ENCODE peak calls at places on chromosomes 12 and 14, in ten cellular contexts. D is PC-3; X is OCI-LY7; N is ovary; H is effector memory CD4-positive, alpha-beta T cell; P is upper lobe of right lung; G is stomach; I is A549; Q is lower lobe of right lung; S is left lung. V is an unnamed sample.

GRCh38 chr12:21546721-21547120 is 20.6 kb downstream of the SPX start:
- DNase-seq in I (no peak), G (no peak), N (no peak), X (no peak), Q (no peak), H (no peak), D (no peak), S (no peak), P (no peak), V (no peak)

GRCh38 chr12:62232143-62232729 is 28.0 kb upstream of the USP15 start:
- DNase-seq in Q (no peak), H (no peak), G (no peak), X (no peak), D (no peak), P (no peak), I (no peak), S (no peak), N (no peak), V (no peak)

GRCh38 chr14:76473381-76474263 is 97.7 kb downstream of the ESRRB start:
- DNase-seq in I (no peak), D (no peak), Q (no peak), X (no peak), P (peak; percentile 67), N (no peak), G (no peak), H (no peak), S (no peak), V (no peak)

GRCh38 chr12:101490286-101490920 is 15.3 kb downstream of the SPIC start:
- DNase-seq in G (peak; percentile 50), X (peak; percentile 61), H (no peak), S (no peak), N (no peak), P (no peak), Q (no peak), I (peak; percentile 9), D (peak; percentile 54), V (no peak)

GRCh38 chr12:63844391-63845341 is at the start of gene SRGAP1:
- DNase-seq in N (peak; percentile 85), S (peak; percentile 68), X (no peak), Q (peak; percentile 62), D (peak; percentile 51), H (no peak), I (no peak), G (peak; percentile 52), P (peak; percentile 76), V (no peak)

GRCh38 chr14:76902591-76902990 is 76.4 kb downstream of the LRRC74A start:
- DNase-seq in N (no peak), Q (no peak), X (no peak), S (no peak), H (no peak), I (no peak), P (no peak), D (no peak), G (no peak), V (no peak)

GRCh38 chr12:4217091-4217490 is 56.5 kb upstream of the CCND2 start:
- DNase-seq in H (no peak), G (no peak), D (no peak), N (no peak), X (no peak), P (no peak), Q (no peak), S (no peak), I (no peak), V (no peak)

GRCh38 chr12:85281947-85282312 is 1.9 kb downstream of the ALX1 start:
- DNase-seq in S (no peak), G (no peak), I (no peak), P (no peak), X (no peak), H (no peak), N (no peak), Q (no peak), D (no peak), V (no peak)

GRCh38 chr12:46266382-46266791 is 2.5 kb downstream of the SLC38A1 start:
- DNase-seq in I (peak; percentile 41), S (no peak), Q (no peak), P (no peak), D (peak; percentile 77), N (no peak), G (no peak), X (peak; percentile 42), H (peak; percentile 30), V (peak; percentile 41)

GRCh38 chr12:46268349-46268616 is 560 bp downstream of the SLC38A1 start:
- DNase-seq in D (no peak), I (no peak), Q (peak; percentile 49), X (no peak), G (no peak), H (no peak), P (peak; percentile 67), S (no peak), N (peak; percentile 44), V (peak; percentile 64)

GRCh38 chr12:46268617-46269428 is at the start of gene SLC38A1:
- DNase-seq in Q (peak; percentile 93), H (peak; percentile 87), S (peak; percentile 91), D (peak; percentile 91), X (peak; percentile 88), G (peak; percentile 88), N (peak; percentile 73), I (peak; percentile 88), P (peak; percentile 95), V (peak; percentile 84)

GRCh38 chr12:46266869-46267617 is 1.8 kb downstream of the SLC38A1 start:
- DNase-seq in H (peak; percentile 57), D (peak; percentile 48), I (peak; percentile 24), S (peak; percentile 58), X (peak; percentile 67), Q (peak; percentile 76), P (peak; percentile 79), N (peak; percentile 61), G (peak; percentile 70), V (peak; percentile 86)

DNA sequence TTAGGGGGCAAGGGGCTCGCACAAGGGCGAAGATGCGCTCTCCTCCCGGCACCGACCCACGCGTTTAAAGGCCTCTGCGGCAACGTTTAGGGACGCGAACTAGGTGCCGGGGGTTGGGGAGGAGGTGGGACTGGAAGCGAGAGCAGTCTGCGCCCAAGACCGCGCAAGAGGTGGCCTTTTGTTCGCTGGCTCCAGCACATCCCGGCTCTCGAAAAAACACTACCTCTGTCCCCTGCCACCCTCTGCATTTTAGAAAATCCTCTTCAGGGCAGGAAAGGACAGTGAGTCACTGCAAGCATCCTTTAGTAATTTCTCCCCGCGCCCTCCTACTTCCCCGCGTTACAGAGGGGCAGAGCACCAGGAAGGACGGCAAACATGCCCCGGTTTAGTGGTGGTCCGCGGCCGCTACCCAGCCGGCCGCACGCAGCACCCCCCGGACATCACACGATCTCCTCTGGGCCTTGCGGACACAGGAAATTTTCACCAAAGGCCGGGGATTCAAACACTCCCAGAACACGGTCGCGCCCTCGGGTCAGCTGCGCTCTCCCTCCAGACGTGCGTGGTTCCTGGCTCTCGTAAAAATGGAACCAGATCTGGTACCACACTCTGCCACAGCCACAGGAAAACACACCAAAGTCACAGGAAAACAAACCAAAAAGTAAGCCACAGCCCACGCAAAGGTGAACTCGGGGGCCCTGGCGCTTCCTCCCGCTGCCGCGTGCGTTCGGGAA is 1.1 kb downstream of the SLC38A1 start:
- DNase-seq in Q (peak; percentile 49), S (no peak), P (no peak), G (no peak), D (peak; percentile 36), X (peak; percentile 53), N (peak; percentile 47), H (peak; percentile 6), I (no peak), V (peak; percentile 29)
- H3K27ac ChIP-seq in Q (peak overlapping the region; percentile 86), S (peak overlapping the region; percentile 88), P (peak overlapping the region; percentile 89), G (peak overlapping the region; percentile 83), D (peak overlapping the region; percentile 81), X (peak overlapping the region; percentile 91), N (peak overlapping the region; percentile 53), H (peak overlapping the region; percentile 98), I (peak overlapping the region; percentile 94), V (peak overlapping the region; percentile 98)

GRCh38 chr14:104802120-104802912 is 1.4 kb downstream of the ZBTB42 start:
- DNase-seq in G (no peak), X (no peak), Q (no peak), D (no peak), H (no peak), I (no peak), S (no peak), N (no peak), P (no peak), V (no peak)

GRCh38 chr14:104799657-104800599 is 973 bp upstream of the ZBTB42 start:
- DNase-seq in D (peak; percentile 77), P (peak; percentile 95), G (peak; percentile 90), X (peak; percentile 65), I (peak; percentile 54), Q (peak; percentile 94), H (peak; percentile 72), N (peak; percentile 89), S (peak; percentile 87), V (peak; percentile 89)

GRCh38 chr14:104799239-104799599 is 1.7 kb upstream of the ZBTB42 start:
- DNase-seq in D (peak; percentile 2), I (no peak), G (no peak), N (no peak), S (no peak), Q (no peak), H (no peak), X (no peak), P (no peak), V (no peak)

GRCh38 chr14:104801284-104802119 is 601 bp downstream of the ZBTB42 start:
- DNase-seq in X (no peak), D (peak; percentile 8), I (no peak), N (no peak), G (peak; percentile 60), S (no peak), H (no peak), P (no peak), Q (peak; percentile 71), V (no peak)

DNA sequence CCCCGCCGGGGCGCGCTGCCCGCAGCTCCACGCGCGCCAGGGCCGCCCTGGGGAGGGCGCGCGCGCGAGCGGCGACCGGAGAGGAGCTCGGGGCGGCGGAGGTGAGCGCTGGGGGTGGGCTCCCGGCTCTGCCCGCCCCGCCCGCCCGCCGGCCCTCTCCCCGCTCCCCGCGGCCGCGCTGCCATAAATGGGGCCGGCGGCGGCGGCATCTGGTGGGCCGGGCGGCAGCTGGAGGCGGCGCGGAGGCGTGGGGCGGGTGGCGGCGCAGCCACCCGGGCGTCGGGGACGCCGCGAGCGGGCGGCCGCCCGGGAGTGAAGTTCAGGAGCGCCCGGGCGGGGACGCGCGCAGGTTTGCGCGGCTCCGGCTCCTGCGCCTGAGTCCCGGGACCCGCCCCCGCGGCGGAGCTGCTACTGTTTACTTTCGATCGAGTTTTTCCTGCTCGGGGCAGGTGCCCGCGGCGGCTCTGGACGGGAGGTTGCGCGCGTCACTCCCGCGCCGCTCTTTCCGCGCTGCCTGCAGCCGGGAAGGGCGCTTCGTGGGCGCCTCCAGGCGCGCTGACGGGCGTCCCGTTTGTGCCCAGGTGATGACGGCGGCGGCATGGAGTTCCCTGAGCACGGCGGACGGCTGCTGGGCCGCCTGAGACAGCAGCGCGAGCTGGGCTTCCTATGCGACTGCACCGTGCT is at the start of gene ZBTB42:
- DNase-seq in G (peak; percentile 95), P (peak; percentile 94), X (peak; percentile 53), I (no peak), D (peak; percentile 91), N (peak; percentile 79), H (peak; percentile 60), Q (peak; percentile 93), S (peak; percentile 83), V (peak; percentile 70)
- H3K4me1 ChIP-seq in G (peaks cover 91% of the 10 kb centered on the region), P (peaks cover 42% of the 10 kb centered on the region), X (peaks cover 30% of the 10 kb centered on the region), I (peaks cover 53% of the 10 kb centered on the region), D (peaks cover 43% of the 10 kb centered on the region), N (peaks cover 11% of the 10 kb centered on the region), H (peaks cover 25% of the 10 kb centered on the region), Q (peaks cover 74% of the 10 kb centered on the region), S (peaks cover 14% of the 10 kb centered on the region), V (peaks cover 30% of the 10 kb centered on the region)

GRCh38 chr12:77099799-77100198 is 34.4 kb upstream of the E2F7 start:
- DNase-seq in X (no peak), S (no peak), G (no peak), H (no peak), I (no peak), P (no peak), Q (no peak), N (no peak), D (no peak), V (no peak)
- H3K27ac ChIP-seq in X (no peak overlapping the region), S (no peak overlapping the region), G (no peak overlapping the region), H (no peak overlapping the region), I (no peak overlapping the region), P (no peak overlapping the region), Q (no peak overlapping the region), N (no peak overlapping the region), D (no peak overlapping the region), V (no peak overlapping the region)

GRCh38 chr12:79934309-79935020 is 432 bp downstream of the PPP1R12A start:
- DNase-seq in D (no peak), X (peak; percentile 47), H (peak; percentile 24), G (peak; percentile 39), I (peak; percentile 19), N (no peak), P (peak; percentile 80), S (peak; percentile 64), Q (no peak), V (peak; percentile 57)

GRCh38 chr12:79932393-79932792 is 2.5 kb downstream of the PPP1R12A start:
- DNase-seq in P (no peak), H (no peak), S (no peak), G (no peak), Q (no peak), I (no peak), D (no peak), X (no peak), N (no peak), V (no peak)

GRCh38 chr12:79933580-79934264 is 1.2 kb downstream of the PPP1R12A start:
- DNase-seq in N (no peak), Q (no peak), I (no peak), D (peak; percentile 25), S (no peak), X (peak; percentile 55), P (no peak), G (no peak), H (no peak), V (peak; percentile 2)

GRCh38 chr12:79935021-79935623 is at the start of gene PPP1R12A:
- DNase-seq in I (peak; percentile 81), P (peak; percentile 99), G (peak; percentile 96), Q (peak; percentile 98), X (peak; percentile 96), S (peak; percentile 98), H (peak; percentile 91), D (peak; percentile 98), N (peak; percentile 97), V (peak; percentile 93)

GRCh38 chr12:79933043-79933442 is 1.9 kb downstream of the PPP1R12A start:
- DNase-seq in X (no peak), D (no peak), Q (no peak), H (no peak), S (no peak), P (no peak), I (no peak), N (no peak), G (no peak), V (no peak)
- H3K4me1 ChIP-seq in X (peaks cover 36% of the 10 kb centered on the region), D (peaks cover 19% of the 10 kb centered on the region), Q (peaks cover 51% of the 10 kb centered on the region), H (peaks cover 14% of the 10 kb centered on the region), S (peaks cover 12% of the 10 kb centered on the region), P (peaks cover 23% of the 10 kb centered on the region), I (peaks cover 28% of the 10 kb centered on the region), N (peaks cover 2% of the 10 kb centered on the region), G (peaks cover 55% of the 10 kb centered on the region), V (peaks cover 42% of the 10 kb centered on the region)